ENCODE peak calls at places on chromosomes 13 and 19, in four cellular contexts. N is IMR-90, V is mesendoderm, J is H1. Y is an unnamed sample.

GRCh38 chr19:29714953-29715694 is at the start of gene C19orf12:
- DNase-seq in J (no peak), N (peak; percentile 23), V (peak; percentile 57), Y (no peak)

GRCh38 chr13:110538632-110539031 is 22.9 kb downstream of the RAB20 start:
- DNase-seq in J (no peak), N (no peak), V (no peak), Y (no peak)

GRCh38 chr19:35408284-35409171 is 37.7 kb downstream of the GPR42 start:
- DNase-seq in N (no peak), J (no peak), V (no peak), Y (no peak)

GRCh38 chr19:17402982-17403855 is 2.2 kb downstream of the BST2 start:
- DNase-seq in V (peak; percentile 92), J (no peak), N (no peak), Y (peak; percentile 93)

GRCh38 chr13:114279146-114279545 is 2.3 kb upstream of the UPF3A start:
- DNase-seq in N (no peak), V (peak; percentile 14), J (no peak), Y (no peak)

GRCh38 chr19:42386974-42387707 is 3.0 kb downstream of the CNFN start:
- DNase-seq in N (peak; percentile 33), J (no peak), V (peak; percentile 92), Y (peak; percentile 91)

GRCh38 chr13:75372517-75372916 is 109.5 kb downstream of the TBC1D4 start:
- DNase-seq in J (no peak), V (peak; percentile 58), N (peak; percentile 62), Y (no peak)

GRCh38 chr13:45333973-45334922 is 6.7 kb downstream of the TPT1 start:
- DNase-seq in V (no peak), N (peak; percentile 62), J (no peak), Y (no peak)

GRCh38 chr19:40596608-40597328 is 4.4 kb upstream of the LTBP4 start:
- DNase-seq in V (no peak), J (no peak), N (peak; percentile 59), Y (peak; percentile 89)

GRCh38 chr19:12695997-12696365 is 450 bp downstream of the FBXW9 start:
- DNase-seq in J (no peak), V (no peak), N (no peak), Y (no peak)

GRCh38 chr19:34480971-34481821 is at the start of gene WTIP:
- DNase-seq in V (peak; percentile 95), N (peak; percentile 88), J (no peak), Y (peak; percentile 74)

GRCh38 chr19:1826557-1827521 is 14.8 kb upstream of the ATP8B3 start:
- DNase-seq in V (peak; percentile 59), J (no peak), N (no peak), Y (peak; percentile 76)

GRCh38 chr13:92187378-92187989 is 789.1 kb downstream of the GPC5 start:
- DNase-seq in N (peak; percentile 27), V (peak; percentile 50), J (no peak), Y (no peak)

GRCh38 chr13:64684685-64685431 is 2545.3 kb downstream of the PCDH9 start:
- DNase-seq in N (peak; percentile 36), J (peak; percentile 58), V (peak; percentile 88), Y (peak; percentile 33)

GRCh38 chr13:112636401-112636975 is 48.5 kb upstream of the TUBGCP3 start:
- DNase-seq in V (no peak), N (no peak), J (no peak), Y (no peak)

GRCh38 chr13:29428310-29428991 is 167.0 kb downstream of the SLC7A1 start:
- DNase-seq in J (peak; percentile 25), V (peak; percentile 88), N (no peak), Y (peak; percentile 73)

GRCh38 chr19:1074512-1075283 is 7.7 kb downstream of the ARHGAP45 start:
- DNase-seq in N (no peak), V (no peak), J (no peak), Y (no peak)

GRCh38 chr13:75410207-75410606 is 71.8 kb downstream of the TBC1D4 start:
- DNase-seq in N (no peak), V (no peak), J (no peak), Y (no peak)

GRCh38 chr19:51274037-51274370 is 23.1 kb downstream of the SIGLECL1 start:
- DNase-seq in V (no peak), J (no peak), N (no peak), Y (peak; percentile 0)

GRCh38 chr19:1161716-1162115 is 12.4 kb downstream of the SBNO2 start:
- DNase-seq in J (no peak), N (peak; percentile 32), V (no peak), Y (no peak)

GRCh38 chr13:53191091-53191490 is 162.5 kb downstream of the OLFM4 start:
- DNase-seq in N (peak; percentile 11), J (peak; percentile 51), V (peak; percentile 100), Y (peak; percentile 59)

GRCh38 chr13:70249332-70250064 is 141.2 kb upstream of the KLHL1 start:
- DNase-seq in J (peak; percentile 38), N (no peak), V (peak; percentile 83), Y (peak; percentile 35)

GRCh38 chr19:12884926-12885748 is 1.9 kb downstream of the KLF1 start:
- DNase-seq in J (peak; percentile 94), N (peak; percentile 28), V (peak; percentile 98), Y (peak; percentile 99)

GRCh38 chr13:109281823-109282239 is 504.6 kb downstream of the IRS2 start:
- DNase-seq in J (no peak), V (no peak), N (no peak), Y (no peak)

GRCh38 chr19:1291761-1292418 is 6.2 kb downstream of the EFNA2 start:
- DNase-seq in J (no peak), V (no peak), N (no peak), Y (no peak)

GRCh38 chr13:78602561-78603239 is 652 bp downstream of the POU4F1 start:
- DNase-seq in J (no peak), N (no peak), V (no peak), Y (peak; percentile 50)

GRCh38 chr13:98222081-98222554 is 45.0 kb upstream of the RNF113B start:
- DNase-seq in J (no peak), N (peak; percentile 77), V (no peak), Y (no peak)

GRCh38 chr13:106424805-106425204 is 110.7 kb downstream of the EFNB2 start:
- DNase-seq in J (no peak), N (peak; percentile 30), V (no peak), Y (no peak)

GRCh38 chr19:4867534-4868285 is at the start of gene PLIN3:
- DNase-seq in V (peak; percentile 95), J (peak; percentile 81), N (peak; percentile 93), Y (peak; percentile 96)

GRCh38 chr13:113592571-113592970 is 8.0 kb downstream of the TFDP1 start:
- DNase-seq in V (no peak), N (no peak), J (no peak), Y (peak; percentile 19)

GRCh38 chr19:17281391-17282304 is at the start of gene ANKLE1:
- DNase-seq in V (no peak), N (no peak), J (no peak), Y (peak; percentile 77)

GRCh38 chr13:25118371-25118770 is 22.4 kb downstream of the PABPC3 start:
- DNase-seq in N (no peak), J (no peak), V (no peak), Y (no peak)

GRCh38 chr13:113785051-113786010 is 26.3 kb downstream of the TMEM255B start:
- DNase-seq in V (no peak), J (no peak), N (peak; percentile 74), Y (no peak)

GRCh38 chr19:28330831-28331230 is 882.1 kb downstream of the UQCRFS1 start:
- DNase-seq in V (no peak), N (no peak), J (no peak), Y (no peak)

GRCh38 chr19:6718741-6719539 is 1.5 kb downstream of the C3 start:
- DNase-seq in N (no peak), J (no peak), V (peak; percentile 84), Y (peak; percentile 95)

GRCh38 chr19:29851769-29852521 is 40.2 kb downstream of the CCNE1 start:
- DNase-seq in N (no peak), V (no peak), J (no peak), Y (no peak)

GRCh38 chr19:55620410-55620809 is 4.0 kb downstream of the ZNF784 start:
- DNase-seq in N (peak; percentile 21), V (no peak), J (no peak), Y (no peak)

GRCh38 chr19:55621673-55622231 is 2.6 kb downstream of the ZNF784 start:
- DNase-seq in V (no peak), N (no peak), J (no peak), Y (no peak)

GRCh38 chr19:55622242-55622969 is 2.0 kb downstream of the ZNF784 start:
- DNase-seq in V (no peak), N (no peak), J (no peak), Y (no peak)

GRCh38 chr19:55619264-55619663 is 5.1 kb downstream of the ZNF784 start:
- DNase-seq in N (peak; percentile 61), J (no peak), V (no peak), Y (no peak)

GRCh38 chr19:55620951-55621672 is 3.3 kb downstream of the ZNF784 start:
- DNase-seq in J (no peak), N (no peak), V (no peak), Y (no peak)
- H3K9ac ChIP-seq in J (no peak overlapping the region), N (no peak overlapping the region), V (no peak overlapping the region), Y (no peak overlapping the region)

DNA sequence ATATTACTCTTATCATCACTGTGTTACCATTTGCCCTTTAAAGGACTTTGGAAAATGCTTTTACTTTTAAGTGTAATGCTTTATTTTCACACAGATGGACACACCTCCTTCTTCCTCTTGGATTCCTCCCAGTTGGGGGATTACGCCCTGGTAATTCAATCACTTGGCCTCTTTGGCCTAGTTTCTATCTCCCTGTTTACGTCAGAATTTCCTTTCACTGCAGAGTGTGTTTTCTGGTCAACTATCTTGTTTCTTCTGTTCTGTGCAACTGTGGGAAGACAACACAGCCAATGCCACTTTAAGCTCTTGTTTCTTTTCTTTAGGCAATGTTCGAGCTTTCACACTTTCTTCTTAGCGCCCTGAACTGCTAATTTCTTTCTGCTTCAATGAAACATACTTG is 257.3 kb upstream of the MAB21L1 start:
- DNase-seq in N (no peak), V (no peak), J (no peak), Y (no peak)
- H3K56ac ChIP-seq in N (no peak overlapping the region), V (no peak overlapping the region), J (no peak overlapping the region), Y (no peak overlapping the region)

DNA sequence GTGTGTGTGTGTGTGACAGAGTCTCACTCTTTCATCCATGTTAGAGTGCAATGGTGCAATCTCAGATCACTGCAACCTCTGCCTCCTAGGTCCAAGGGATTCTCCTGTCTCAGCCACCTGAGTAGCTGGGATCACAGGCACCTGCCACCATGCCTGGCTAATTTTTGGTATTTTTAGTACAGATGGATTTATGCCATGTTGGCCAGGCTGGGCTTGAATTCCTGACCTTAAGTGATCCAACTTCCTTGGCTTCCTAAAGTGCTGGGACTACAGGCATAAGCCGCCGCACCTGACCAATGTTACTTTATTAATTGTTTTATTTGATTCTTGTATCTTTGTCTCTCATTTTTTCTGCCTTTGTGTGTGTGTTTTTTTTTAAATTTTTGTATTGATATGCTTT is 89.6 kb downstream of the ZNF486 start:
- DNase-seq in J (no peak), V (no peak), N (no peak), Y (no peak)
- H3K9ac ChIP-seq in J (no peak overlapping the region), V (no peak overlapping the region), N (no peak overlapping the region), Y (no peak overlapping the region)

DNA sequence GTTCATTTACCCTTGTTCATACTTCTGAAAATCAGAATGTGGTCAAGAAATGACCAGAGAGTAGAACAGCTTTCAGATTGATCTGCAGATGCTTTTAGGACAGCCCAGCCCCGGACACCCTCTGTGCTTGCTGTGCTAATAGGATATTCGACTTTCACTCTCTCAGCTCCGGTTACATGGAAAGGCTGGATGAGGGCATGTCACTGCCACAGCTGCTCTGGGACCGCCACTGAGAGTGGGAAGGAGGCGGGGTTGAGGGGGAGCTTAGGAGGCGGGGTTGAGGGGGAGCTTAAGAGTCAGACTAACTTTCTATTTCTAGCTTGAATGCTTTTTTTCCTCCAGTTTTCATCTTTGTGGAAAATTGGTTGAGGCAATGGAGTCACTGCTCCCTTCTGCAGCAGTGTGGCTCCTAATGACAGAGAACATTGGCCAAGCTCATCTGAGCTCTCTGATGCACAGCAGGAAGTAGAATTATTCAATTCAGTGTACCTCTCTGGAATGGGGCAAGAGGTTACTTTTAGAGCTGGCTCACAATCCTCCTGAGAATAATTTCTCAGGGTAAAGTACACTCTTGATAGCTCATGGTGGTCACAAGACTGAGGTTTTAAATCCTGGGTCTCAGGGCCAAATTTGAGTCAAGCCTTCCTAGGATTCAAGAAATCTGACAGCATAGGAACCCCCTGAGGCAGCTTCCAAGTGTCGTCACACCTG is 74.6 kb upstream of the NPAS1 start:
- DNase-seq in V (peak; percentile 65), J (no peak), N (peak; percentile 70), Y (peak; percentile 61)
- H3K56ac ChIP-seq in V (no peak overlapping the region), J (no peak overlapping the region), N (peak overlapping the region; percentile 11), Y (no peak overlapping the region)

Y was measured in H9.